ENCODE peak calls at places on chromosome 14, in ten cellular contexts. P is iPS DF 6.9; G is AG09309; B is CD4-positive, alpha-beta memory T cell; X is spleen; Z is IMR-90; M is Panc1; Q is HL-60; D is A549; F is psoas muscle. W is an unnamed sample.

GRCh38 chr14:73170686-73171085 is 34.4 kb downstream of the PSEN1 start:
- DNase-seq in X (no peak), F (no peak), Z (no peak), B (no peak), P (no peak), Q (no peak), D (no peak), G (no peak), M (no peak), W (no peak)

GRCh38 chr14:25911831-25912230 is 686.0 kb downstream of the NOVA1 start:
- DNase-seq in B (no peak), X (peak; percentile 31), F (no peak), P (no peak), Z (no peak), M (no peak), Q (no peak), D (no peak), G (no peak), W (no peak)

GRCh38 chr14:48937796-48938195 is 648.4 kb downstream of the RPS29 start:
- DNase-seq in F (no peak), Z (peak; percentile 70), M (no peak), G (no peak), P (no peak), D (no peak), B (no peak), X (no peak), Q (no peak), W (no peak)

GRCh38 chr14:22535126-22535525 is 53.9 kb downstream of the DAD1 start:
- DNase-seq in G (no peak), D (no peak), M (no peak), B (no peak), Z (no peak), X (no peak), P (no peak), Q (no peak), F (no peak), W (no peak)

GRCh38 chr14:69615471-69616407 is 4.3 kb downstream of the SUSD6 start:
- DNase-seq in G (peak; percentile 62), M (no peak), Q (peak; percentile 53), F (no peak), P (no peak), X (peak; percentile 81), B (peak; percentile 66), Z (peak; percentile 84), D (no peak), W (peak; percentile 96)

GRCh38 chr14:68278568-68279436 is 459.2 kb downstream of the RAD51B start:
- DNase-seq in D (peak; percentile 37), Q (no peak), F (no peak), M (no peak), X (no peak), Z (peak; percentile 64), G (no peak), P (no peak), B (no peak), W (peak; percentile 47)

GRCh38 chr14:77638738-77639137 is 22.3 kb upstream of the SPTLC2 start:
- DNase-seq in P (no peak), Q (no peak), F (no peak), B (no peak), M (no peak), G (peak; percentile 79), X (no peak), Z (peak; percentile 97), D (no peak), W (no peak)

GRCh38 chr14:101134851-101135486 is 231.4 kb upstream of the RTL1 start:
- DNase-seq in X (peak; percentile 49), G (no peak), D (no peak), M (no peak), F (peak; percentile 22), P (no peak), Q (no peak), B (no peak), Z (no peak), W (no peak)

GRCh38 chr14:63770187-63770807 is 42.4 kb upstream of the SGPP1 start:
- DNase-seq in Q (peak; percentile 42), D (no peak), F (no peak), G (peak; percentile 50), Z (peak; percentile 62), X (no peak), P (no peak), B (peak; percentile 59), M (no peak), W (peak; percentile 78)

GRCh38 chr14:92794961-92795360 is 856 bp downstream of the GOLGA5 start:
- DNase-seq in Q (no peak), P (no peak), G (no peak), Z (no peak), F (no peak), D (no peak), B (no peak), M (no peak), X (no peak), W (no peak)

GRCh38 chr14:92793709-92794546 is at the start of gene GOLGA5:
- DNase-seq in D (peak; percentile 75), G (peak; percentile 86), X (peak; percentile 100), M (peak; percentile 78), Q (peak; percentile 97), B (peak; percentile 100), Z (peak; percentile 98), P (peak; percentile 90), F (peak; percentile 99), W (peak; percentile 100)

GRCh38 chr14:92789457-92790089 is 4.5 kb upstream of the GOLGA5 start:
- DNase-seq in G (no peak), B (no peak), D (no peak), M (no peak), Z (peak; percentile 5), Q (no peak), F (no peak), X (no peak), P (no peak), W (no peak)

GRCh38 chr14:92794547-92794941 is 439 bp downstream of the GOLGA5 start:
- DNase-seq in F (peak; percentile 60), G (no peak), Q (no peak), M (no peak), D (no peak), Z (peak; percentile 18), P (no peak), B (no peak), X (no peak), W (peak; percentile 24)

GRCh38 chr14:92792885-92793284 is 1.2 kb upstream of the GOLGA5 start:
- DNase-seq in F (no peak), G (no peak), P (no peak), Z (no peak), B (no peak), M (no peak), Q (no peak), X (no peak), D (no peak), W (no peak)
- H3K4me3 ChIP-seq in F (no peak overlapping the region), G (no peak overlapping the region), P (no peak overlapping the region), Z (no peak overlapping the region), B (no peak overlapping the region), M (no peak overlapping the region), Q (no peak overlapping the region), X (no peak overlapping the region), D (peak overlapping the region; percentile 50), W (no peak overlapping the region)

GRCh38 chr14:41899416-41899815 is 292.7 kb downstream of the LRFN5 start:
- DNase-seq in P (no peak), F (no peak), D (no peak), Q (no peak), M (no peak), X (no peak), Z (peak; percentile 3), B (no peak), G (no peak), W (no peak)
- H3K4me3 ChIP-seq in P (no peak overlapping the region), F (no peak overlapping the region), D (no peak overlapping the region), Q (no peak overlapping the region), M (no peak overlapping the region), X (no peak overlapping the region), Z (no peak overlapping the region), B (no peak overlapping the region), G (no peak overlapping the region), W (no peak overlapping the region)

GRCh38 chr14:71243697-71244096 is 336.4 kb downstream of the PCNX1 start:
- DNase-seq in Q (no peak), M (no peak), Z (peak; percentile 93), D (no peak), B (no peak), P (no peak), F (no peak), X (no peak), G (peak; percentile 91), W (no peak)

GRCh38 chr14:71238835-71239234 is 331.6 kb downstream of the PCNX1 start:
- DNase-seq in P (no peak), F (no peak), G (no peak), Z (no peak), X (no peak), D (no peak), M (no peak), B (no peak), Q (no peak), W (no peak)

GRCh38 chr14:71242237-71242748 is 335.0 kb downstream of the PCNX1 start:
- DNase-seq in X (no peak), G (peak; percentile 84), P (no peak), Z (peak; percentile 78), F (no peak), D (no peak), Q (no peak), B (no peak), M (no peak), W (no peak)

GRCh38 chr14:71240154-71240553 is 332.9 kb downstream of the PCNX1 start:
- DNase-seq in G (no peak), X (no peak), B (no peak), M (no peak), F (no peak), Z (no peak), D (no peak), Q (no peak), P (no peak), W (peak; percentile 50)

DNA sequence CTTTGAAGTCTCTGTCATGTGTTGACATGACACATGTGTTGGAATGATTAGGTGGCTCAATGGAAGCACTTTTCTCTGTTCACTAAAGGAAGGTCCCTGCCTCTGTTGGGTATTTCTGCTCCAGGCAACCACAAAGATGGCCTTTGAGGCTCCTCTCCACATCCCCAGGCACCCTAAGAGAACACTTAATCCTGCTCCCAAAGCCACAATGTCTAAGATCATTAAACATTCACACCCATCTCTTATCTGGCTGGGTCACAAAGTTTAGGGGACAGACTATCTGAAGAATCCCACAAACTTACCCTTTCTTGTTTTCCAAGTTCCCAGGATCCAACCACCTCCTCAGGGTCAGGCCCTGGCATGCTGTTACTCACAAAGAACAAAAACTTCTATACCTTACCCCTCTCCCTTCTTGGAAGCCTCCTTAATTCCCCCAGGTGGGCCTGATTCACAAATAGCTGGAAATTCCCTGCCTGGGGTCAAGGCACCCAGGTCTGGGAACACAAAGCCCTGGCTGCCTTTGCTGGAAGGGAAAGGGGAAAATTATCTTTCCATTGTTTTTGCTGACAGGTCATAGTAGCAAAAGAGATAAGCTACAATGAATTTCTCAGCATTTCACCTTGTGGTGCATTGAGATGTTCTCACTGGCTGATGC is 333.7 kb downstream of the PCNX1 start:
- DNase-seq in Q (no peak), F (no peak), Z (no peak), B (no peak), P (no peak), M (no peak), X (no peak), D (no peak), G (no peak), W (no peak)
- H3K4me3 ChIP-seq in Q (no peak overlapping the region), F (no peak overlapping the region), Z (no peak overlapping the region), B (no peak overlapping the region), P (no peak overlapping the region), M (no peak overlapping the region), X (no peak overlapping the region), D (no peak overlapping the region), G (no peak overlapping the region), W (no peak overlapping the region)

DNA sequence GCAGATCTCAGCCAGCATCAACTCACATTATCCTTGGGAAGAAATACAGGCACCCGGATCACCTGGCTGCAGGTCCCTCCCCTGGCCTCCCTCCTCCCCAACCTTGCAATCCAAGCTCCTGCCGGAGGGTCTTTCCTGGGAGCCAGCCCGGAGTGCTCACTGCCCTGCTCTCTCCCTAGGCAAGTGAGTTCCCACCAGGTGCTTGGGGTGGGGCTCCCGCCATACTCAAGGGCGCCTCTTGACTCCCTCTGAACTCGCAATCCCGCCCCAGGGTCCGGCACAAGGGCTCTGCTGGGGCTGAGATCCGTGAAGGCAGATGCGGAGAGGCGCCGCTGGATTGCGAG is 1.2 kb upstream of the CEP170B start:
- DNase-seq in M (no peak), P (no peak), Z (no peak), F (peak; percentile 52), D (no peak), G (no peak), Q (no peak), X (peak; percentile 65), B (no peak), W (no peak)
- H3K4me3 ChIP-seq in M (peak overlapping the region; percentile 59), P (peak overlapping the region; percentile 80), Z (no peak overlapping the region), F (no peak overlapping the region), D (peak overlapping the region; percentile 90), G (no peak overlapping the region), Q (no peak overlapping the region), X (peak overlapping the region; percentile 81), B (no peak overlapping the region), W (no peak overlapping the region)